ENCODE peak calls at places on chromosome 5, in nine cellular contexts. M is suprapubic skin, B is HepG2, V is HCT116, R is prostate gland, J is Panc1, X is GM12878, P is K562, E is breast epithelium. F is an unnamed sample.

GRCh38 chr5:163564321-163564924 is 59.0 kb downstream of the MAT2B start:
- DNase-seq in M (no peak), B (peak; percentile 50), V (peak; percentile 48), R (peak; percentile 52), J (peak; percentile 53), X (peak; percentile 30), P (peak; percentile 67), E (peak; percentile 38), F (peak; percentile 25)

GRCh38 chr5:125348221-125348692 is 601.8 kb upstream of the ZNF608 start:
- DNase-seq in M (no peak), B (no peak), V (no peak), R (no peak), J (no peak), X (no peak), P (no peak), E (no peak), F (no peak)

GRCh38 chr5:135973323-135974018 is 18.7 kb upstream of the LECT2 start:
- DNase-seq in M (no peak), B (peak; percentile 99), V (no peak), R (no peak), J (no peak), X (no peak), P (no peak), E (no peak), F (no peak)

GRCh38 chr5:15260347-15261278 is 239.4 kb upstream of the FBXL7 start:
- DNase-seq in M (no peak), B (no peak), V (no peak), R (no peak), J (no peak), X (no peak), P (no peak), E (no peak), F (no peak)

GRCh38 chr5:10355071-10355889 is 1.8 kb downstream of the MARCHF6 start:
- DNase-seq in M (no peak), B (no peak), V (no peak), R (no peak), J (no peak), X (no peak), P (no peak), E (no peak), F (no peak)

GRCh38 chr5:2266668-2267240 is 384.0 kb upstream of the IRX4 start:
- DNase-seq in M (no peak), B (no peak), V (no peak), R (no peak), J (no peak), X (no peak), P (no peak), E (no peak), F (no peak)

GRCh38 chr5:1041225-1042186 is 32.9 kb downstream of the NKD2 start:
- DNase-seq in M (peak; percentile 18), B (no peak), V (no peak), R (no peak), J (no peak), X (no peak), P (no peak), E (no peak), F (no peak)

GRCh38 chr5:78920604-78921003 is 64.5 kb downstream of the ARSB start:
- DNase-seq in M (no peak), B (no peak), V (no peak), R (no peak), J (no peak), X (no peak), P (no peak), E (no peak), F (peak; percentile 22)

GRCh38 chr5:141597814-141598213 is 21.0 kb downstream of the DIAPH1 start:
- DNase-seq in M (no peak), B (no peak), V (no peak), R (no peak), J (no peak), X (no peak), P (no peak), E (no peak), F (no peak)

GRCh38 chr5:141598389-141599360 is 20.1 kb downstream of the DIAPH1 start:
- DNase-seq in M (no peak), B (no peak), V (no peak), R (no peak), J (no peak), X (no peak), P (no peak), E (no peak), F (no peak)

GRCh38 chr5:141596867-141597266 is 21.9 kb downstream of the DIAPH1 start:
- DNase-seq in M (no peak), B (no peak), V (no peak), R (no peak), J (no peak), X (no peak), P (no peak), E (no peak), F (no peak)

DNA sequence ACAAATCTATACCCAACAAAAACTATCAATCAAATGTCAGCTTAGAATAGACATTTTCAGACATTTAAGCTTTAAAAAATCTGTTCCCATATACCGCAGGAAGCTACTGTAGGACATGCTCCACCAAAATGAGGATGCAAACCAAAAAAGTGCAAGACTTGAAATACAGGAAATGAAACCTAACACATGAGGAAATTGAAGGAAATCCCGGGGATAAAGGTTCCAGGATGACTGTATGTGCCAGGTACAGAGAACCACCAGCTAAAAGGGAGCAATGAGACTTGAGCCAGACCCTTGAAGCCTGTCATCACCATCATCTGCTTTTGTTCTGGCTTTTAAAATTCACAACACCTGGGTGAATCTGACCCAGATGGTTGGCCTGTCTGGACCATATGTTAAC is 21.4 kb downstream of the DIAPH1 start:
- DNase-seq in M (no peak), B (no peak), V (no peak), R (no peak), J (no peak), X (no peak), P (no peak), E (no peak), F (no peak)
- H3K27ac ChIP-seq in M (no peak overlapping the region), B (no peak overlapping the region), V (no peak overlapping the region), R (no peak overlapping the region), J (no peak overlapping the region), X (no peak overlapping the region), P (peak overlapping the region; percentile 29), E (no peak overlapping the region), F (no peak overlapping the region)

DNA sequence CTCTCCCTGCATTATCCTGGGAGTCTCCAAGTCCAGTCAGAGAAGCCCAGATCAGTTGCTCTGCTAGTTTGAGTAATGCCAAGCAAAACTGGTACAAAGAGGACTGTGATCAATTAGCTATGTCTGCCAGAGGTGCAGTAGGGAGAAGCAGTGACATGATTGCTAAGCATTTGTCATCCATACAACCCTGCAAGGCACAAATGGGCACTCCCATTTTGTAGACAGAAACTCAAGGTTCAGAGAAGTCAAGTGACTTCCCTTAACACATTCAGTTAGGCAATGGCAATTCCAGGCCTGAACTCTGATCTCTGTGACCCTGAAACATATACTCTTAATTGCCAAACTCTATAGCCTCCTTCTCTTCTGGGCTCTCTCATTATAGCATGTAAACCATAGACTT is 34.0 kb downstream of the NDST1 start:
- DNase-seq in M (no peak), B (peak; percentile 65), V (no peak), R (no peak), J (no peak), X (no peak), P (no peak), E (no peak), F (no peak)
- TF ChIP-seq POLR2AphosphoS5 in M (no peak), B (no peak), V (no peak), R (no peak), J (no peak), X (no peak), P (no peak), E (no peak), F (no peak)

GRCh38 chr5:159657766-159658165 is 258.5 kb upstream of the ADRA1B start:
- DNase-seq in M (no peak), B (no peak), V (no peak), R (no peak), J (no peak), X (no peak), P (no peak), E (no peak), F (no peak)
- TF ChIP-seq CTCF in M (no peak), B (no peak), V (no peak), R (no peak), J (no peak), X (no peak), P (no peak), E (no peak), F (no peak)

DNA sequence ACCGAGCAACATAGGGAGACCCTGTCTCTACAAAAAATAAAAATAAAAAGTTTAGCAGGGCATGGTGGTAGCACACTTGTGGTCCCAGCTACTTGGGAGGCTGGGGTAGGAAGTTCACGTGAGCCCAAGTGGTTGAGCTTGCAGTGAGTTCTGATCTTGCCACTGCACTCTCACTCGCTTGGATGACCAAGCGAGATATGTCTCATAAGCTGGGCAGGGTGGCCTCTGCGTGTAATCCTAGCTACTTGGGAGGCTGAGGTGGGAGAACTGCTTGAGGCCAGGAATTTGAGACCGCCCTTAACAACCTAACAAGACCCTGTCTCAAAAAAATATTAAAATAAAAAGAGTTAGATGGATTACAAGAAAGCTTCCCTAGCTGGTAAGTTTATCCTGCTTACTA is 32.5 kb downstream of the RASA1 start:
- DNase-seq in M (no peak), B (no peak), V (no peak), R (no peak), J (no peak), X (no peak), P (no peak), E (no peak), F (no peak)
- H3K27ac ChIP-seq in M (no peak overlapping the region), B (no peak overlapping the region), V (no peak overlapping the region), R (no peak overlapping the region), J (no peak overlapping the region), X (no peak overlapping the region), P (no peak overlapping the region), E (no peak overlapping the region), F (no peak overlapping the region)

GRCh38 chr5:83204651-83205050 is 127.3 kb downstream of the XRCC4 start:
- DNase-seq in M (no peak), B (no peak), V (no peak), R (no peak), J (no peak), X (no peak), P (no peak), E (no peak), F (no peak)

GRCh38 chr5:83197326-83197725 is 120.0 kb downstream of the XRCC4 start:
- DNase-seq in M (no peak), B (no peak), V (no peak), R (no peak), J (no peak), X (no peak), P (no peak), E (no peak), F (no peak)

GRCh38 chr5:83199126-83199525 is 121.8 kb downstream of the XRCC4 start:
- DNase-seq in M (no peak), B (no peak), V (no peak), R (no peak), J (no peak), X (no peak), P (no peak), E (no peak), F (no peak)
- TF ChIP-seq POLR2AphosphoS5 in M (no peak), B (no peak), V (no peak), R (no peak), J (no peak), X (no peak), P (no peak), E (no peak), F (no peak)

DNA sequence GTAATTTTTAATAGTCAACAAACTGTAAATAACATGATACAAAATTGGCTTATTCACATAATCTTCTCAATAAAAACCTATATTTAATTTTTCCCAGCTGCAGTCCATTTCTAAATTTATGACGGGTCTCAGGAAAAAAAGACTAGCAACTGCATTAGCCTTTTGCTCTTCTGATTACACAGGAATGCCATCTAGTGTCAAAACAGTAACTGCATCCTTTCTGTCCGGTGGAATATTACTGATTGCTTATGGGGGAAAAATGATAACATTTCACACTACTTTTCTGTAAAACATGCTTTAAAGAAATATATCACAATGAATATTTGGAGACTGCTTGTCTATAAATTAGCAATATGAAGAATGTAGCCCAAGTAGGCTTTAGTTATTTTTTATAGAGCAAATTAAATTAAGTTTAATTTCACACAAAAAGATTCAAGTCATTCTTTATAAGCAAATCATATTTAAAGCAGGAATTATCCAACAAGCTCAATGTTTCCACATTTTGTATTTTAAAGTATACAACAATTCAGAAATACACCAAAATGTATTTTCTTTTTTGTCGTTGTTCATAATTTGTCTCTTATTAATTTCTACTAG is 534.7 kb downstream of the CDH10 start:
- DNase-seq in M (no peak), B (peak; percentile 2), V (no peak), R (no peak), J (no peak), X (no peak), P (no peak), E (no peak), F (no peak)
- TF ChIP-seq CTCF in M (peak; percentile 13), B (peak; percentile 33), V (peak; percentile 13), R (peak; percentile 48), J (peak; percentile 65), X (peak; percentile 37), P (no peak), E (no peak), F (peak; percentile 18)